ENCODE peak calls at places on chromosomes 5 and 9, in six cellular contexts. D is DMS153, H is NCI-H2171, C is NCI-H187, A is putamen, O is NCI-H1417. X is an unnamed sample.

GRCh38 chr5:134594797-134595457 is 37.7 kb downstream of the SAR1B start:
- DNase-seq in D (no peak), H (no peak), C (no peak), A (no peak), O (peak), X (no peak)

GRCh38 chr5:134724872-134725271 is 13.5 kb upstream of the CAMLG start:
- DNase-seq in D (no peak), H (no peak), C (no peak), A (no peak), O (no peak), X (no peak)

GRCh38 chr9:124180557-124180956 is 77.2 kb upstream of the NEK6 start:
- DNase-seq in D (peak), H (peak), C (no peak), A (peak), O (peak), X (peak)

GRCh38 chr5:157540707-157541451 is 34.7 kb downstream of the ADAM19 start:
- DNase-seq in D (no peak), H (no peak), C (no peak), A (no peak), O (no peak), X (no peak)

GRCh38 chr5:6637022-6637421 is 3.8 kb downstream of the SRD5A1 start:
- DNase-seq in D (no peak), H (no peak), C (no peak), A (no peak), O (no peak), X (no peak)

GRCh38 chr5:28500511-28500910 is 1462.1 kb upstream of the CDH9 start:
- DNase-seq in D (no peak), H (no peak), C (no peak), A (no peak), O (peak), X (no peak)

GRCh38 chr9:96149142-96149541 is 152.8 kb downstream of the HSD17B3 start:
- DNase-seq in D (no peak), H (no peak), C (no peak), A (no peak), O (no peak), X (peak)

GRCh38 chr9:69324549-69325401 is at the start of gene ENTREP1:
- DNase-seq in D (peak), H (peak), C (no peak), A (peak), O (peak), X (peak)

GRCh38 chr5:83417884-83418283 is 53.7 kb upstream of the VCAN start:
- DNase-seq in D (no peak), H (no peak), C (no peak), A (no peak), O (peak), X (no peak)

GRCh38 chr5:172688735-172689572 is 47.9 kb downstream of the NEURL1B start:
- DNase-seq in D (no peak), H (no peak), C (no peak), A (no peak), O (no peak), X (peak)

GRCh38 chr5:102651466-102651865 is 103.6 kb upstream of the PAM start:
- DNase-seq in D (no peak), H (no peak), C (no peak), A (no peak), O (no peak), X (no peak)

GRCh38 chr5:130871346-130872086 is 293.5 kb downstream of the HINT1 start:
- DNase-seq in D (no peak), H (no peak), C (no peak), A (no peak), O (peak), X (peak)

X was measured in testis.